ENCODE peak calls at places on chromosomes 5 and 9, in seven cellular contexts. M is HL-60, U is RWPE1, G is BJ, K is psoas muscle, O is thyroid gland, S is cardiac muscle cell. F is an unnamed sample.

GRCh38 chr9:106868096-106868495 is 5.1 kb downstream of the ZNF462 start:
- DNase-seq in O (no peak), G (no peak), M (no peak), U (no peak), K (no peak), S (no peak), F (no peak)

GRCh38 chr9:134391319-134392231 is 65.3 kb downstream of the RXRA start:
- DNase-seq in S (no peak), O (no peak), K (no peak), M (no peak), G (no peak), U (no peak), F (no peak)

GRCh38 chr9:86487222-86487841 is 133.1 kb upstream of the TUT7 start:
- DNase-seq in O (no peak), U (peak; percentile 66), M (no peak), S (peak; percentile 60), K (no peak), G (no peak), F (no peak)

GRCh38 chr9:117718701-117719100 is 14.5 kb downstream of the TLR4 start:
- DNase-seq in S (no peak), G (no peak), M (no peak), K (no peak), U (no peak), O (no peak), F (no peak)

GRCh38 chr5:80516826-80517225 is 28.9 kb downstream of the FAM151B start:
- DNase-seq in G (peak; percentile 1), M (no peak), K (no peak), U (peak; percentile 85), O (no peak), S (no peak), F (no peak)

GRCh38 chr5:151213803-151214613 is 9.9 kb downstream of the CCDC69 start:
- DNase-seq in G (no peak), U (no peak), O (peak; percentile 40), K (peak; percentile 77), S (peak; percentile 73), M (peak; percentile 83), F (no peak)

GRCh38 chr9:134059661-134060395 is 8.0 kb downstream of the BRD3 start:
- DNase-seq in G (no peak), O (no peak), U (no peak), S (no peak), M (peak; percentile 60), K (peak; percentile 23), F (no peak)

GRCh38 chr9:33229359-33230120 is 10.4 kb upstream of the SPINK4 start:
- DNase-seq in S (no peak), M (no peak), K (no peak), G (no peak), U (peak; percentile 97), O (peak; percentile 19), F (no peak)

GRCh38 chr5:93382188-93382587 is 198.8 kb downstream of the NR2F1-AS1 start:
- DNase-seq in M (no peak), S (no peak), K (no peak), G (no peak), O (no peak), U (no peak), F (no peak)

GRCh38 chr9:135147473-135147805 is 60.0 kb downstream of the OLFM1 start:
- DNase-seq in S (no peak), K (no peak), O (peak; percentile 60), M (no peak), U (no peak), G (no peak), F (no peak)

GRCh38 chr5:108818613-108819272 is 71.0 kb downstream of the FER start:
- DNase-seq in O (no peak), M (no peak), U (peak; percentile 77), G (no peak), S (no peak), K (no peak), F (no peak)

GRCh38 chr5:135557034-135557838 is 21.5 kb upstream of the NEUROG1 start:
- DNase-seq in G (no peak), S (no peak), O (no peak), K (no peak), U (no peak), M (no peak), F (no peak)

GRCh38 chr9:111389406-111389805 is 59.4 kb upstream of the OR2K2 start:
- DNase-seq in O (no peak), G (no peak), M (no peak), U (peak; percentile 22), K (no peak), S (no peak), F (no peak)

GRCh38 chr9:125644819-125645507 is 62.0 kb downstream of the MAPKAP1 start:
- DNase-seq in G (no peak), M (no peak), O (no peak), S (no peak), U (no peak), K (no peak), F (no peak)

GRCh38 chr5:25028994-25029393 is 384.2 kb upstream of the CDH10 start:
- DNase-seq in O (no peak), S (peak; percentile 4), G (no peak), U (no peak), K (no peak), M (no peak), F (peak; percentile 10)

GRCh38 chr9:103942652-103943051 is 151.5 kb upstream of the SMC2 start:
- DNase-seq in O (no peak), K (no peak), M (no peak), S (no peak), U (no peak), G (no peak), F (no peak)

GRCh38 chr5:53481887-53482716 is 1.7 kb downstream of the FST start:
- DNase-seq in K (peak; percentile 85), U (peak; percentile 92), O (peak; percentile 70), S (peak; percentile 63), G (no peak), M (peak; percentile 51), F (no peak)

GRCh38 chr9:74285075-74285474 is 212.1 kb upstream of the RORB start:
- DNase-seq in U (no peak), O (no peak), M (no peak), G (no peak), S (peak; percentile 19), K (no peak), F (no peak)

GRCh38 chr9:74284596-74284995 is 212.5 kb upstream of the RORB start:
- DNase-seq in G (no peak), O (no peak), M (no peak), S (no peak), U (no peak), K (no peak), F (no peak)

GRCh38 chr9:74277532-74277931 is 219.6 kb upstream of the RORB start:
- DNase-seq in U (no peak), M (no peak), K (no peak), S (no peak), O (no peak), G (no peak), F (no peak)

GRCh38 chr9:74282526-74283253 is 214.4 kb upstream of the RORB start:
- DNase-seq in U (no peak), K (no peak), M (no peak), O (no peak), S (no peak), G (no peak), F (no peak)

DNA sequence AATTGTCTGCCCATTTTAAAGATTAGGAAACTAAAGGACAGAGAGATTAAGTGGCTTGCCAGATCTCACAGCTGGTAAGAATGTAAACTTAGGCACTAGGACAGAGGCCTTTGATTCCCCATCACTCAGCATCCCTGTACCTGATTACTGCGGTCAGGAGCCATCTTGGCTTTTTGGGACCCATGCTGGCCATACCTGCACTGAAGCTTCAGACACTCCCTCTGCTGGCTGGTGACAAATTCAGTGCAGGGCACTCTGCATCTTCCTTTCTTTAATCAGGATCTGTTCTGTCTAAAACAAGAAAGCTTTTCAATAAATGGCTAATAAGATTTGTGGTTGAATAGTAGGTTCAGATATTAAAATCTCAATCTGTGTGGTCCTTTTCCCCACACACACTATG is 215.5 kb upstream of the RORB start:
- DNase-seq in M (no peak), S (no peak), G (no peak), O (no peak), K (no peak), U (no peak), F (no peak)
- TF ChIP-seq CTCF in M (no peak), S (no peak), G (no peak), O (no peak), K (no peak), U (no peak), F (no peak)

DNA sequence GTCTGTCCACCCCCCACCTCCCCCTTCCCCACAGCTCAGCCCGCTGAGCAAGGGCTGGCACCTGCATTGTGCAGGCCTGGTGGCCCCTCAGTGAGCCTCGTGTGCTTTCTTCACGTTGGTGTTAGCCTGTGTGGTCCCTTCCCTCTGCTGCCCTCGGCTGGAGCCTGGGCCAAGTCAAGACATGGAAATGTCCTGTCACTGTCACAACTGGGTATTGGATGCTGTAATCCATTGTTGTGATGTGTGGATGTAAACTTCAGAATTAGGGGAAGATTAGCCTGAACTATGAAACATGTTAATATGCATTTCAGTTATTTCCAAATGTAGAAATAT is 103.9 kb downstream of the TRIO start:
- DNase-seq in M (no peak), O (no peak), G (no peak), K (no peak), S (no peak), U (no peak), F (no peak)
- TF ChIP-seq CTCF in M (no peak), O (no peak), G (no peak), K (no peak), S (no peak), U (no peak), F (no peak)

DNA sequence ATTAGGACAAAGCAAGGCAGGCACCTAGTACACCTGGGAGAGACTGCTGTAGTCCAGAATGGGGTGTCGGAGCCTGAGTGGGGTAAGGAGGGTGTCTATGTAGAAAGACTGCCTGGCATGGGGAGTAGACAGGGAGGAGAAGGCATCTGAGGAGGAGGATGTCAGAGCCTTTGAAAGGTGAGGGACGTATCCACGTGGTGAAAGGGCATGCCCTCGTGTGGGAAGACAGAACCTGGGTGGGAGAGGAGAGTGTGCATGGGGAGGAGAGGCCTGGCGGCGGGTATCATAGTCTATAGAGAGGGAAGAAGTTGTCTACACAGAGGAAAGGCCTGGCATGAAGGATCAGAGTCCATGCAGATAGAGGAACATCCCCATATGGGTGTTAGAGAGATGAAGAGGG is 91.8 kb downstream of the NDFIP1 start:
- DNase-seq in O (no peak), S (no peak), M (no peak), G (no peak), K (no peak), U (no peak), F (no peak)
- TF ChIP-seq CTCF in O (no peak), S (no peak), M (no peak), G (no peak), K (no peak), U (no peak), F (no peak)

GRCh38 chr5:179554981-179555380 is 4.6 kb downstream of the RUFY1 start:
- DNase-seq in K (no peak), M (no peak), G (no peak), U (no peak), S (no peak), O (no peak), F (no peak)

GRCh38 chr5:179550511-179551342 is at the start of gene RUFY1:
- DNase-seq in K (peak; percentile 86), U (peak; percentile 82), M (peak; percentile 65), G (no peak), S (peak; percentile 82), O (peak; percentile 87), F (peak; percentile 70)

GRCh38 chr5:179553875-179554274 is 3.5 kb downstream of the RUFY1 start:
- DNase-seq in M (no peak), S (no peak), U (peak; percentile 59), O (no peak), G (no peak), K (peak; percentile 30), F (no peak)

GRCh38 chr5:179549973-179550510 is 312 bp upstream of the RUFY1 start:
- DNase-seq in O (no peak), M (peak; percentile 28), S (no peak), K (no peak), U (no peak), G (peak; percentile 39), F (peak; percentile 46)

GRCh38 chr5:179553006-179553405 is 2.7 kb downstream of the RUFY1 start:
- DNase-seq in K (no peak), G (no peak), U (no peak), S (no peak), O (no peak), M (no peak), F (no peak)
- TF ChIP-seq CTCF in K (no peak), G (no peak), U (no peak), S (no peak), O (no peak), M (no peak), F (no peak)